ENCODE peak calls at places on chromosomes 13 and 19, in eight cellular contexts. C, W, Q, T, S, D, F and A are unnamed samples.

GRCh38 chr13:96772426-96772825 is 221.8 kb downstream of the OXGR1 start:
- DNase-seq in D (no peak), T (no peak), C (no peak), F (no peak), S (no peak), Q (no peak), W (no peak), A (no peak)

GRCh38 chr19:2615782-2616181 is 86.7 kb downstream of the GNG7 start:
- DNase-seq in S (no peak), C (no peak), W (no peak), D (no peak), Q (no peak), T (no peak), F (no peak), A (no peak)

GRCh38 chr13:104106705-104107393 is 1040.6 kb upstream of the SLC10A2 start:
- DNase-seq in F (no peak), T (no peak), D (no peak), C (no peak), Q (no peak), S (no peak), W (no peak), A (no peak)

GRCh38 chr19:10478903-10479384 is 24.2 kb downstream of the KEAP1 start:
- DNase-seq in T (peak), W (peak), Q (peak), S (peak), D (peak), F (peak), C (peak), A (peak)

GRCh38 chr19:45917421-45918091 is 3.0 kb upstream of the NANOS2 start:
- DNase-seq in D (no peak), C (no peak), W (no peak), T (no peak), F (no peak), Q (no peak), S (no peak), A (no peak)

GRCh38 chr13:51838235-51838846 is 6.6 kb downstream of the TMEM272 start:
- DNase-seq in T (no peak), D (no peak), W (no peak), S (no peak), F (no peak), Q (no peak), C (no peak), A (no peak)

GRCh38 chr13:51342706-51343105 is 3.2 kb downstream of the SERPINE3 start:
- DNase-seq in W (no peak), D (no peak), T (no peak), S (no peak), Q (no peak), C (no peak), F (no peak), A (no peak)

GRCh38 chr13:95099541-95099940 is 201.7 kb downstream of the ABCC4 start:
- DNase-seq in W (no peak), D (no peak), C (no peak), F (no peak), Q (no peak), S (no peak), T (no peak), A (no peak)

GRCh38 chr19:3976495-3977241 is 5.8 kb upstream of the DAPK3 start:
- DNase-seq in S (no peak), F (no peak), T (no peak), Q (no peak), C (no peak), W (no peak), D (no peak), A (no peak)

GRCh38 chr19:32750441-32751055 is 31.0 kb downstream of the TDRD12 start:
- DNase-seq in C (no peak), S (no peak), W (no peak), T (no peak), Q (no peak), F (no peak), D (no peak), A (no peak)

GRCh38 chr13:101115762-101116161 is 300.5 kb downstream of the NALCN start:
- DNase-seq in F (no peak), S (no peak), D (no peak), Q (no peak), C (no peak), W (peak), T (no peak), A (no peak)

GRCh38 chr13:59463023-59463422 is 700.7 kb downstream of the DIAPH3 start:
- DNase-seq in W (no peak), F (no peak), D (no peak), Q (no peak), S (no peak), T (no peak), C (no peak), A (no peak)

GRCh38 chr13:30216111-30216510 is 91.2 kb downstream of the KATNAL1 start:
- DNase-seq in T (no peak), D (no peak), S (no peak), C (no peak), Q (no peak), W (no peak), F (no peak), A (no peak)

GRCh38 chr19:6838062-6838655 is 49.2 kb upstream of the ADGRE1 start:
- DNase-seq in D (no peak), C (no peak), W (no peak), F (no peak), T (no peak), S (no peak), Q (no peak), A (no peak)

GRCh38 chr19:48720251-48720612 is 707 bp upstream of the MAMSTR start:
- DNase-seq in W (no peak), T (no peak), S (no peak), F (no peak), C (no peak), Q (no peak), D (no peak), A (no peak)

GRCh38 chr13:42807866-42808265 is 26.5 kb downstream of the FAM216B start:
- DNase-seq in Q (no peak), D (no peak), T (no peak), S (no peak), F (no peak), C (no peak), W (no peak), A (no peak)

GRCh38 chr13:50529154-50529882 is 314.2 kb downstream of the DLEU7 start:
- DNase-seq in F (peak), T (peak), D (peak), S (no peak), Q (no peak), C (peak), W (peak), A (peak)

GRCh38 chr19:8248348-8249328 is 39.5 kb downstream of the CERS4 start:
- DNase-seq in F (no peak), Q (no peak), S (no peak), D (no peak), C (no peak), W (no peak), T (no peak), A (no peak)

GRCh38 chr19:53102701-53103140 is 501 bp downstream of the ZNF160 start:
- DNase-seq in F (peak), D (no peak), C (no peak), W (peak), Q (no peak), S (peak), T (peak), A (no peak)

GRCh38 chr13:41827507-41828213 is 133.2 kb downstream of the VWA8 start:
- DNase-seq in S (no peak), D (no peak), Q (no peak), C (no peak), F (no peak), W (no peak), T (no peak), A (no peak)

GRCh38 chr13:49859568-49859967 is 67.1 kb upstream of the KPNA3 start:
- DNase-seq in D (no peak), S (no peak), Q (no peak), W (no peak), T (no peak), F (no peak), C (no peak), A (no peak)

GRCh38 chr19:5094768-5095567 is 126.1 kb downstream of the KDM4B start:
- DNase-seq in C (no peak), F (no peak), Q (no peak), S (no peak), T (no peak), D (no peak), W (no peak), A (no peak)

GRCh38 chr13:102846261-102847015 is 606 bp downstream of the ERCC5 start:
- DNase-seq in D (no peak), Q (peak), F (peak), T (no peak), C (no peak), W (peak), S (no peak), A (no peak)

GRCh38 chr13:113297370-113297871 is 382 bp downstream of the LAMP1 start:
- DNase-seq in Q (peak), T (peak), D (no peak), C (no peak), F (no peak), W (peak), S (peak), A (no peak)

GRCh38 chr13:43475135-43475534 is 311.6 kb downstream of the ENOX1 start:
- DNase-seq in S (no peak), W (no peak), T (no peak), F (no peak), D (no peak), C (no peak), Q (no peak), A (no peak)

GRCh38 chr19:21141787-21142464 is at the start of gene ZNF431:
- DNase-seq in F (peak), T (peak), D (peak), C (peak), W (peak), Q (peak), S (peak), A (peak)